ENCODE peak calls at places on chromosomes 2 and 18, in seven cellular contexts. P is kidney, J is left ventricle myocardium inferior, E is HCT116, B is A549, S is uterus, V is OCI-LY7. K is an unnamed sample. For H3K4me1, the result is how much of the 10 kb centered on the place peaks cover.

GRCh38 chr2:239594772-239595608 is 194.2 kb upstream of the HDAC4 start:
- DNase-seq in E (no peak), V (no peak), B (no peak), P (peak), S (peak), J (no peak), K (peak)

GRCh38 chr18:54712315-54712714 is 116.0 kb upstream of the RAB27B start:
- DNase-seq in S (no peak), V (no peak), P (no peak), J (no peak), E (no peak), B (no peak), K (no peak)

GRCh38 chr2:76212305-76212985 is 501.7 kb upstream of the GCFC2 start:
- DNase-seq in S (no peak), P (no peak), B (no peak), V (no peak), J (no peak), E (no peak), K (no peak)

GRCh38 chr18:74722237-74722636 is 124.6 kb downstream of the ZNF407 start:
- DNase-seq in B (no peak), S (no peak), E (no peak), P (no peak), V (no peak), J (no peak), K (no peak)

GRCh38 chr2:128422571-128422970 is 103.9 kb upstream of the HS6ST1 start:
- DNase-seq in V (no peak), E (no peak), J (no peak), S (no peak), B (no peak), P (peak), K (peak)

GRCh38 chr2:239946570-239947311 is 78.4 kb downstream of the NDUFA10 start:
- DNase-seq in P (peak), V (no peak), B (no peak), E (no peak), J (peak), S (no peak), K (peak)

GRCh38 chr2:46970334-46971288 is 55.0 kb upstream of the MCFD2 start:
- DNase-seq in P (peak), J (peak), V (no peak), E (no peak), B (peak), S (no peak), K (no peak)

GRCh38 chr2:129934044-129934822 is 45.2 kb upstream of the RAB6C start:
- DNase-seq in J (no peak), E (no peak), V (no peak), P (no peak), B (no peak), S (no peak), K (no peak)

GRCh38 chr2:25042321-25043240 is 705 bp downstream of the EFR3B start:
- DNase-seq in J (peak), B (peak), P (peak), V (no peak), E (no peak), S (no peak), K (peak)

GRCh38 chr2:75466708-75467311 is 93.9 kb downstream of the EVA1A start:
- DNase-seq in J (no peak), B (peak), V (peak), P (no peak), S (no peak), E (peak), K (no peak)

GRCh38 chr2:101843471-101843870 is 146.0 kb downstream of the MAP4K4 start:
- DNase-seq in S (no peak), P (no peak), V (no peak), E (no peak), B (no peak), J (no peak), K (no peak)

GRCh38 chr2:221502270-221502973 is 69.7 kb downstream of the EPHA4 start:
- DNase-seq in E (no peak), S (no peak), J (no peak), P (no peak), B (no peak), V (no peak), K (no peak)

GRCh38 chr18:31102020-31102684 is at the start of gene DSC2:
- DNase-seq in B (no peak), P (peak), E (no peak), J (peak), S (no peak), V (no peak), K (peak)

GRCh38 chr2:102051659-102052366 is 60.1 kb downstream of the IL1R2 start:
- DNase-seq in J (no peak), V (no peak), S (no peak), P (no peak), B (no peak), E (no peak), K (no peak)

GRCh38 chr2:31081497-31081896 is 56.7 kb downstream of the GALNT14 start:
- DNase-seq in B (no peak), J (no peak), E (no peak), S (no peak), V (no peak), P (no peak), K (no peak)

GRCh38 chr2:207334309-207334630 is 168.5 kb upstream of the KLF7 start:
- DNase-seq in P (no peak), B (no peak), S (no peak), J (no peak), E (no peak), V (no peak), K (no peak)

GRCh38 chr2:150476809-150477302 is 10.6 kb downstream of the RND3 start:
- DNase-seq in P (no peak), J (no peak), S (no peak), E (no peak), B (no peak), V (no peak), K (no peak)

GRCh38 chr18:69840445-69840844 is 107.2 kb downstream of the CD226 start:
- DNase-seq in J (no peak), P (no peak), S (no peak), E (no peak), V (no peak), B (no peak), K (no peak)

GRCh38 chr2:75570948-75571729 is 10.4 kb upstream of the EVA1A start:
- DNase-seq in V (no peak), P (no peak), B (no peak), S (no peak), E (no peak), J (no peak), K (no peak)

GRCh38 chr2:230796280-230796862 is 68.4 kb upstream of the ITM2C start:
- DNase-seq in P (no peak), J (no peak), B (no peak), E (no peak), V (no peak), S (no peak), K (no peak)

GRCh38 chr2:189408294-189408693 is 33.0 kb upstream of the WDR75 start:
- DNase-seq in J (no peak), V (no peak), S (no peak), E (no peak), P (no peak), B (no peak), K (no peak)

GRCh38 chr2:6648656-6649247 is 217.0 kb downstream of the CMPK2 start:
- DNase-seq in E (no peak), P (no peak), B (no peak), V (no peak), S (no peak), J (no peak), K (no peak)

GRCh38 chr2:227890495-227891079 is 19.2 kb downstream of the DAW1 start:
- DNase-seq in S (no peak), B (peak), J (no peak), V (peak), P (no peak), E (peak), K (no peak)

GRCh38 chr2:7060602-7061435 is 143.6 kb downstream of the RNF144A start:
- DNase-seq in P (no peak), V (no peak), B (no peak), S (peak), E (no peak), J (no peak), K (no peak)

DNA sequence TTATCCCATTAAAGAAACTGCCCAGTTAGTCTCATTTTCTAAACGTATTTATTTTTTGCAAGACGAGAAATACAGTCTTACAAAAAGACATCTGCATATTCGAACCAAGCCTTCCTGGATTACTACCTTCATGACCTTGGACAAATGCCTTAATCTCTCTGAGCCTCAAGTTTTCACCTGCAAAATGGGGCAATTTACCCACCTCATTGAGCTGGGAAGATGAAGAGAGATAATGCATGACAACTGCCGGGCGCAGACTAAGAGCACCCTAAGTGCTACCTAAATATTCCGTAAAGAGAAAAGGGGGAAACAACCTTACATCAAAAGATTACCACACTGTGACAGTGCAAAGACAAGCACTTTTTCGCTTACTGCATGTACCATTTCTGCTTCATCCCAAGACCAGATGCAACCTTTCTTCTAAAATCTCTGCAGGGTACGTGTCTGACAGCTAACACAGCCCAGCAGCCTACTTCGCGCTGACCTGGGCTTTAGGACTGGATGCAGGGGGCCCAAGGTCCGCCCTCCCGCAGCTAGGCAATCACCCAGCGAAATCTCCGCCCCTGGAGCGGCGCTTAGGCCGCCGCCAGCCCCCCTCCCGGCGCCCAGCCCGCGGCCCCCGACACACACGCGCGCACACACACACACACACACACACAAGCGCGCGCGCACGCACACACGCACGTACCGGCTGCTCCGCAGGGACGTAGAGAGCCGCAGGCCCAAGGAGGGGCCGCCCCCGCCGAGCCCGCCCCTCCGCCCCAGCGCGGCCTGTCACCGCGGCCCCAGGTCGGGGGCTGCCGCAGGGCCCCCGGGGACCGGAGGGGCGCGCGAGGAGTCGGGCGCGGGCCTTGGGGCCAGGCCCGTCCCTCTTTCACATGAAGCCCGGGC is 766 bp downstream of the MAP3K2 start:
- DNase-seq in V (peak), P (peak), E (peak), S (peak), B (peak), J (peak), K (peak)
- H3K4me1 ChIP-seq in V (half or more), P (under half), E (under half), S (under half), B (under half), J (half or more), K (under half)

DNA sequence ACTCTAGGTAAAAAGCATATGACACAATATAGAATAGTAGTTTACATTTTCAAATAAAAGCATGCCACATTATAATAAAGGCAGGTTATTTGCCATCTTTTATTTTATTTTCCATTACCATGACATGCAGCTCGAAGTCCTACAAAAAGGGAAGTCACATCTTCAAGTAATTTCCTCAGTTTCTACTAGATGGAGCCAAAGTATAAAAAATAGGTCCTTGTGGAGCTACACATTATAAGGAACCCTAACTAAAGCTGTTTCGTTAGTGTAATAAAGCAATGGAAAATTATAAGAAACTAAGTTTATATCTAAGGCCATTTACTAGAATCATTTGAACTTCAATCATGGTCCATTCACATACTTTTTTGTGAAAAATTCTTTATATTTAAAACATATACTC is 674.5 kb downstream of the KCNJ3 start:
- DNase-seq in S (no peak), E (peak), B (no peak), J (no peak), V (peak), P (no peak), K (no peak)
- TF ChIP-seq CTCF in S (no peak), E (peak), B (peak), J (no peak), V (peak), P (no peak), K (peak)

DNA sequence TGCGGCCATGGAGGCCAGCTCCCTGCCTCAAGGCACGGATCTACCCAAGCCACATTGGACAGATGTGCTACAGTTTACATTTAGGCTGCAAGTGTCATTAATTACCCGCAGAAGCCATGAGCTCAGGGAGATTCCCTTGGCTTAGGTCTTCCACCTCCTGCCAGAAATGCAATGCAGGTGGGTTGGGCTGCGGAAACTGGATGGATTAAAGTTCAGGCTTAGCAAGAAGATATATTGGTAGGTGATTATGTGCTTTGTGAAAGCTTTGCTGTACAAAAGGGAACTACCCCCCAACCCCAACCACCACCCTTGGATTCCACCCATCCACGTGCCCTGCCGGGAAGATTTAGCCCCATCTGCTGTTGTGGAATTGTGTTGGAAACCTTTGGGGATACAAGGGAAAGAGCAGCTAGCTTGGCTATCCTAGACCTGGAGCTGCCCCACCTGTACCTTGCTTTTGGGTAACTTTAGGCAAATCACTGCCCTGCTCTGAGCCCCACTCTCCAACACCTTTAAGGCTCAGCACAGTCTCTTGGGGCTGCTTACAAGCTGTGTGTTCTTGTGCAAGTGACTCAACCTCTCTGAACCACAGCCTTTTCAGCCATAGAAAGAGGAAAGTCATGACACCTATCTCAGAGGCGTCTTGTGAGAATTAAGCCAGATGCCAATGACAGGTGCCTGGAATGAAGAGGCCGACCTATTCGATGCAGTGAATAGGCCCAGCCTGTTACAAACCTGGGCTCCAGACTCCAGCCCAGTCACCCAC is 141.6 kb upstream of the GLI2 start:
- DNase-seq in B (no peak), S (no peak), J (no peak), E (no peak), V (no peak), P (peak), K (no peak)
- H3K4me1 ChIP-seq in B (under half), S (under half), J (under half), E (under half), V (under half), P (under half), K (under half)

GRCh38 chr18:10226971-10227370 is 227.5 kb upstream of the APCDD1 start:
- DNase-seq in E (no peak), J (no peak), S (no peak), B (no peak), V (no peak), P (no peak), K (no peak)
- TF ChIP-seq CTCF in E (no peak), J (no peak), S (no peak), B (no peak), V (no peak), P (no peak), K (no peak)

DNA sequence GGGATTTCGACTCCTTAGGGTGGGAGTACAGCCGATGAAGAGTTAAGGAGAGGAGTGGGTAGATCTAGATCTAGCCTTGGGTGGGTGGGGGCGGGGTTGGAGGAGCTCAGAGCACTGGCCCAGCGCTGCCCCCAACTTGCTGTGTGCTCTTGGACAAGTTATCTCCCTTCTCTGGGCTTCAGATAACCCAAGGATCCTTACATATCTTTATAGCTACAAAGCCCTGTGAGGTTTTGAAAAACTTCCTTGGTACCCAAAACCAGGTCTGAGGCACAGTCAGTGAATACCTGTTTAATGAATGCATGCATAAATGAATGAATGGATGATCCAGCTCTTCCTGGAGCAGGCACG is 1.3 kb upstream of the ODC1 start:
- DNase-seq in P (no peak), J (no peak), V (no peak), S (no peak), B (no peak), E (no peak), K (no peak)
- H3K4me1 ChIP-seq in P (under half), J (half or more), V (under half), S (under half), B (half or more), E (under half), K (under half)

GRCh38 chr2:238287702-238288649 is at the start of gene PER2:
- DNase-seq in V (peak), B (peak), E (peak), P (peak), J (peak), S (peak), K (peak)
- TF ChIP-seq CTCF in V (peak), B (peak), E (no peak), P (no peak), J (no peak), S (peak), K (peak)

DNA sequence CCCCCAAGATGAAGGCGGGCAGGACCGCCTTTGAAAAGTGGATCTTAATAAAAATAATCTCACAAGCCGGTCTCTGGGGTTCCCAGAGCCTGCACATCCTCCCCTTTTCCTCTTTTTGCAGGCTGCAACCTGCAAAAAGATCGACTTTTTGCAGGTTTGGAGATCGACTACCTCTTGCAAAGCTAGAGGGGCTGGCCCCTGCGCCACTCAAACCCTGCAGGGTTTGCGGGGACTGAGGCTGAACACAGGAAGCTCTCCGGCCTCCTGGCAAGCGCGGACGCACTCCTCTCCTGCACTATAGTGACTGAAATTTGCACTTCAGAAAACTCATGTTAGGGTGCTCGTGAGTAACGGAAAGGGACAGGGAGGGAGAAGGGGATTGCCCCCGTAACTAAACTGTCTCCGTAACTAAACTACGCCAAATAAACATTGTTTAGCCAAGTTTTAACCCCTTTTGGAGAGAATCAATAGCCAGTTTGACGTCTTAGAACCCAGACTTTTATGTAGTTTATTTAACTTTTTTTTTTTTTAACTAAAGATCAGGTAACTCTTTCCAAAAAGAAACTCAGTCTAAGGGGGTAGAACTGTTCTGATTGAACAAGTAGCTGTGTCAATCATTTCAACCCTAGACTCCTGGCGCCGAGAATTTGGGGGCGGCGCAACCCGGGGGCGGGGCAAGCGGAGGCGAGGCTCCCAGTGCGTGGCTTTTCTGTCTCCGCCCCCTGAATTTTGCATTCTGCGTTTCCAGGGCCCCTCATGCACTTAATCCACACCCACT is 2.5 kb downstream of the IGFBP5 start:
- DNase-seq in B (peak), V (no peak), P (peak), J (peak), S (peak), E (peak), K (peak)
- H3K4me1 ChIP-seq in B (under half), V (under half), P (under half), J (half or more), S (under half), E (under half), K (under half)

DNA sequence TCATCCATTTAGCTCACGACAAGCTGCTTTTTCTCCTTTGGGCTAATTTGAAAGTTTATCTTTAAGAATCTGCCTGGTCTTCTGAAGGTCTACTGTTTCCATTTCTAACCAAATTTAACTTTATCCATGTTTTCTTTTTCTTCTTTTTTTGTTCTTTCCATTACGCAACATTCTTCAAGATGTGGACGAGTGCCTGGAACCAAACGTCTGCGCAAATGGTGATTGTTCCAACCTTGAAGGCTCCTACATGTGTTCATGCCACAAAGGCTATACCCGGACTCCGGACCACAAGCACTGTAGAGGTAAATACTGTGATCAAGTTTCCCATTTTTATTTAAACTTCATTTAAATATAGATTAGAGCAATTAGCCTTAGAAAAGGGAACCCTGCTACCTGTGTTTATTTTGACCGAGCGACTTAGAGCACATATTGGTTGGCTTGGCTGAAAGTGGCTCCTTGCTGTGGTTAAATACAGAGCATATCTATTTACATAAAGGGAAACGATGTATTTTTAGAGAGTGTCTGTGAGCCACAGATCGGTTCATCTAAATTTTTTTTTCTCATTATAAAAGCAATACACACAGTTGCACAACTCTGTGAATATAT is 183.4 kb upstream of the RASGRP3 start:
- DNase-seq in V (no peak), B (no peak), S (no peak), J (no peak), P (no peak), E (no peak), K (no peak)
- TF ChIP-seq CTCF in V (no peak), B (no peak), S (no peak), J (no peak), P (no peak), E (no peak), K (no peak)

DNA sequence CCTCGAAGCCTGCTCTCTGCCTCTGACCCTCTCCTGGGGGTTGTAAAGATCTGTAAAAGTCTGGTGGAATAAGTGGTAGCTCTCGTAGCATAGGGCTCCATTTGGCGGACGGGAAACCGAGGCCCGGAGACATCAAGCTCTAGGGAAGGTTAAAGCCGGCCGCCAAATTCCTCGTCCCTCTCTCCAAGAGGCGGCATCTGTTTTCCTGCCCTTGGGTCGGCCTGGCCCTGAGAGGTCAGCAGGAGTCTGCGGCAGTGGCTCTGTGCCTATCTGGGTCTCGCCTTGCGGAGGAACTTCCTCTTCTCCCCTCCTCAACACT is 72.4 kb downstream of the TEX51 start:
- DNase-seq in S (no peak), P (peak), J (no peak), B (no peak), V (no peak), E (no peak), K (no peak)
- H3K4me1 ChIP-seq in S (under half), P (under half), J (under half), B (under half), V (under half), E (under half), K (under half)

K was measured in upper lobe of right lung.